ENCODE peak calls at places on chromosomes 5 and 9, in six cellular contexts. Z is A549; Q is OCI-LY7; U is ascending aorta; S is effector memory CD4-positive, alpha-beta T cell; A is heart left ventricle. G is an unnamed sample.

GRCh38 chr5:83572271-83572670 is 100.7 kb downstream of the VCAN start:
- DNase-seq in Z (no peak), A (no peak), U (no peak), Q (no peak), S (no peak), G (no peak)

GRCh38 chr5:110306650-110307049 is 419.8 kb downstream of the TMEM232 start:
- DNase-seq in Q (no peak), Z (no peak), U (no peak), A (no peak), S (no peak), G (no peak)

GRCh38 chr5:95959964-95960801 is 1.5 kb downstream of the ELL2 start:
- DNase-seq in A (no peak), U (no peak), Q (no peak), Z (peak; percentile 18), S (no peak), G (peak; percentile 10)

GRCh38 chr9:130282000-130282700 is 16.6 kb downstream of the HMCN2 start:
- DNase-seq in A (no peak), Q (no peak), S (no peak), U (no peak), Z (no peak), G (no peak)

GRCh38 chr5:95861221-95861857 is 38.8 kb upstream of the GLRX start:
- DNase-seq in Z (peak; percentile 78), Q (peak; percentile 20), S (no peak), U (peak; percentile 94), A (no peak), G (no peak)

GRCh38 chr9:133098104-133098754 is 22.8 kb downstream of the RALGDS start:
- DNase-seq in U (no peak), Z (no peak), Q (no peak), A (no peak), S (no peak), G (no peak)

GRCh38 chr5:122611401-122611800 is 163.5 kb upstream of the SNX2 start:
- DNase-seq in Q (no peak), S (no peak), A (no peak), Z (no peak), U (no peak), G (no peak)

GRCh38 chr5:141431286-141431685 is 979 bp downstream of the PCDHGA12 start:
- DNase-seq in Q (no peak), U (no peak), S (no peak), A (no peak), Z (no peak), G (no peak)

GRCh38 chr5:142323480-142324376 is 1.1 kb downstream of the SPRY4 start:
- DNase-seq in S (no peak), Z (peak; percentile 15), A (peak; percentile 64), Q (no peak), U (peak; percentile 73), G (no peak)

GRCh38 chr5:111639912-111640311 is 117.1 kb downstream of the NREP start:
- DNase-seq in Q (no peak), U (no peak), A (no peak), S (no peak), Z (no peak), G (no peak)

GRCh38 chr5:111631328-111631727 is 119.0 kb upstream of the STARD4 start:
- DNase-seq in A (no peak), Z (no peak), U (no peak), Q (no peak), S (no peak), G (no peak)

GRCh38 chr5:111635946-111636315 is 121.1 kb downstream of the NREP start:
- DNase-seq in S (no peak), Z (no peak), U (no peak), A (no peak), Q (no peak), G (no peak)

DNA sequence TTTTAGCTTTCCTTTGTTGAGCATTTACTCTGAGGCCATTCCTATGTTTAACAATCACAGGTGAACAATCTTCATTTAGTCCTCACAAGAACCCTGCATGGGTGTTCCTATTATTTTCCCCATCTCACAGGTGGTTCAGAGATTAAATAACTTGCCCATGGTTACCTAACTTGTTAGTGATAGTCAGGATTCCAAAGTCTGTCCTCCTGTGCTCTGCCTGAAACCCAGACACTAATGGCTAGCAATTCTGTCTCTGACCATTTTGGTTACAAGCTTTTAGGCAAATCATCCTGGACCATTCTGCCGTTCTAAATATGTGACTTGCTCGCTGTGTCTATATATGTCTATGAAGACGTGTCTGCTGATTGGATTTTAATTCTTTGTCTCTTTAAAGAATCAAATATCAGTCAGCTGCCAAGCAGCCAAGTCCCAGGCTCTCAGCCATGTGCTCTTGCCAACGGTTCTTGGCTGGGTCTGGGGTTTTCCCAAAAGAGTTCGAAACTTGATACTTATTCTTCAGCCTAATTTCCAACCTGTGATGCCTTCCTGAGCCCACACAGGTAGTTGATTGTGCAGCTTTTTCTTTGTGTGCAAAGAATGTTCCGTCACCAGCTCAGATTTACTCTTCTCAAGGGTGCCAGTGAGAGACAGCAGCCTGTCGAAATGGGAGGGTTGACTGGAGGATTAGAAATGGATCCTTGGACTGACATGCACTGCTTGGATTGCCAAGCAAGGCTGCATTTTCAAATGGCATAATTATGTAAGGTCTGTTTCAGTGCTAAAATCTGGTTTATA is 121.6 kb downstream of the NREP start:
- DNase-seq in Q (no peak), A (no peak), S (no peak), U (no peak), Z (no peak), G (no peak)
- H3K27ac ChIP-seq in Q (no peak overlapping the region), A (no peak overlapping the region), S (no peak overlapping the region), U (no peak overlapping the region), Z (no peak overlapping the region), G (no peak overlapping the region)

DNA sequence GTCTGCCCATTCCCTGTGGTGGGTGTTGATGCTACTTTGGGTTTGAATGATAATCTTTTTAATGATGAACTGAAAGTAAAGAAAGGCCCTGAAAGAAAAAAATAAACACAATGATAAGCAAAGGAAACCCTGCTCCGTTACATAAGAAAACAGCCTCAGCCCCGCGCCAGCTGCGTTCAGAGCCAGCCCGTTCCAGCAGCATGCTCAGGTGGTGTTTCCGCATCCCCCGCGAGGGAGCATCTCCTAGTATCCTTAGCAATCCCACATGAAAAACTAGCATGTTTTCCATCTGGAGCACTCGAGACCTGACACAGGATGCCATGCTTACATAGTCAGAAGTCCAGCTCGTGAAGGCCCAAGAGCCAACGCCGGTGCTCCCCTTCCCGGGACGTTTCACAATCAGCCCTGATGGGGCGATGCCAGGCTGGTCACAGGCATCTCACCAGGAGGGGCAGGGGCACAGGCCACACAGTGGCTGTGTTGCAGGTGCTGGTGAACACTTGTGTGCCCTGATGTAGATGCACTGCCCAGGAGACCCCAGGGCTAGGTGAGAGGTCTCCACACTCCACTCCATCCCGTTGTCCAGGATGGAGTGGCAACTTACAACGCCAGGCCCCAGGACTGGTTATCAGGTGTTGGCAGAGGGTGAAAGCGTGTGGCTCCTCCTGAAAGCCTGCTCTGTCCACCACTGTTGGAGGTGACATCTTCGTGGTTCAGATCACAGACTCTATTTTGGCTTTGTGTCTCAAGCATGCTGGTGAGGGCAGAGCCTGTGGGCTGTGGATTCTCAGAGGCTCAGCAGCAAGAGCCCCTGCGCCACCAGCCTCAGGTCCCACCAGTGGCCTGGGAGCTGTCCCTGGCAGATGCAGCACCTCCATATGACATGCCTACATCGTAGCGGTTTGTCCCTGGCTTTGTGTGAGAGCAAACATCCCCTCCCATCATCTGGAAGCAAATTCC is 246.8 kb upstream of the IRX1 start:
- DNase-seq in A (no peak), Z (no peak), U (peak; percentile 34), Q (no peak), S (no peak), G (no peak)
- H3K9me3 ChIP-seq in A (no peaks in the 10 kb centered on the region), Z (no peaks in the 10 kb centered on the region), U (no peaks in the 10 kb centered on the region), Q (no peaks in the 10 kb centered on the region), S (no peaks in the 10 kb centered on the region), G (no peaks in the 10 kb centered on the region)

GRCh38 chr5:2748180-2748840 is 3.2 kb downstream of the IRX2 start:
- DNase-seq in U (no peak), S (no peak), Z (no peak), A (no peak), Q (no peak), G (no peak)

GRCh38 chr5:2750026-2750757 is 1.3 kb downstream of the IRX2 start:
- DNase-seq in A (no peak), Q (no peak), S (no peak), U (no peak), Z (no peak), G (no peak)

GRCh38 chr5:2749514-2750025 is 1.9 kb downstream of the IRX2 start:
- DNase-seq in S (no peak), Q (no peak), U (no peak), A (no peak), Z (no peak), G (no peak)

GRCh38 chr5:2747372-2748179 is 3.9 kb downstream of the IRX2 start:
- DNase-seq in Z (no peak), S (no peak), A (no peak), Q (no peak), U (no peak), G (no peak)

DNA sequence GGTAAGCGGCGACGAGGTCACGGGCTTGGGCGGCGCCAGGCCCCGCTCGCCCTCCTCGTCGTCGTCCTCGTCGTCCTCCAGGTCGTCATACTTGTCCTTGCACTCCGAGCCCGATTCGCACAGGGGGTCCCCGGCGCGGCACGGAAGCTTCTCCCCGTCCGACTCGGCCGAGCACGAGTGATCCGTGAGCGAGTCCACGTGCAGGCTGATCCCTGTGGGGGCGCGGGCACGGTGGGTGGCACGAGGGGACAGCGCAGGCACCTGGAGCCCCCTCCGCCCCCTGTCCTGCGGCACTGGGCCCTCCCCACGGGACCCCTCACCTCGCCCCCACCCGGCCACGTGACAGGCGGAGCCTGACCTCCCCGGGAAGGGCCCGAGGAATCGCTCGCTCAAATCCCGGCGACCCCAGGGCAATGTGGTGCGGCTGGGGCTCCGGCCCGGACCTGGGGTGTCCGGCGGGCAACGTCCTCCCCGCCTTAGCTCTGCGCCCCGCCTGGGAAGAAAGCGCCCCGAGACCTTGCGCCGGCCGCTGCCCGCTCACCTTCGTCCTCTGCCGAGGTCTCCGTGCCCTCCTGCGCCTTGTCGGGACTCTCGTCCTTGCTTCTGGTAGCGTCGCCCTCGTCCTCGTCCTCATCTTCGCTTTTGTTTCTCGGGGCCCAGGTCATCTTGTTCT is 2.5 kb downstream of the IRX2 start:
- DNase-seq in Q (no peak), S (no peak), U (no peak), A (peak; percentile 65), Z (no peak), G (no peak)
- H3K4me3 ChIP-seq in Q (no peak overlapping the region), S (no peak overlapping the region), U (no peak overlapping the region), A (no peak overlapping the region), Z (no peak overlapping the region), G (no peak overlapping the region)

GRCh38 chr9:91162311-91162710 is 199.4 kb downstream of the AUH start:
- DNase-seq in U (peak; percentile 53), A (no peak), Q (no peak), S (no peak), Z (no peak), G (no peak)
- H3K27ac ChIP-seq in U (no peak overlapping the region), A (no peak overlapping the region), Q (no peak overlapping the region), S (no peak overlapping the region), Z (peak overlapping the region; percentile 78), G (peak overlapping the region; percentile 9)

G was measured in CD8-positive, alpha-beta memory T cell.